ENCODE peak calls at places on chromosomes 12 and 14, in eight cellular contexts. W is mucosa of descending colon, X is fibroblast of mammary gland, N is adrenal gland, O is nephron progenitor cell, M is RWPE1, T is A549, H is thoracic aorta. K is an unnamed sample.

GRCh38 chr14:96016761-96017160 is 22.4 kb upstream of the C14orf132 start:
- DNase-seq in W (no peak), X (no peak), N (no peak), O (no peak), M (no peak), T (no peak), H (no peak), K (peak; percentile 38)

GRCh38 chr14:55438066-55438683 is 2.2 kb downstream of the TBPL2 start:
- DNase-seq in W (no peak), X (peak; percentile 75), N (no peak), O (peak; percentile 19), M (peak; percentile 64), T (peak; percentile 59), H (no peak), K (no peak)

GRCh38 chr14:71692496-71692895 is 239.7 kb upstream of the RGS6 start:
- DNase-seq in W (no peak), X (peak; percentile 55), N (no peak), O (no peak), M (no peak), T (no peak), H (no peak), K (no peak)

GRCh38 chr12:96177013-96177412 is 17.2 kb upstream of the ELK3 start:
- DNase-seq in W (no peak), X (peak; percentile 96), N (no peak), O (no peak), M (peak; percentile 55), T (no peak), H (no peak), K (no peak)

GRCh38 chr14:52926994-52927393 is 23.9 kb downstream of the FERMT2 start:
- DNase-seq in W (no peak), X (peak; percentile 69), N (no peak), O (no peak), M (no peak), T (no peak), H (no peak), K (no peak)

GRCh38 chr14:45526715-45527549 is 273.9 kb upstream of the MIS18BP1 start:
- DNase-seq in W (peak; percentile 32), X (peak; percentile 6), N (peak; percentile 64), O (peak; percentile 47), M (peak; percentile 45), T (peak; percentile 20), H (no peak), K (peak; percentile 38)

GRCh38 chr12:93509506-93509905 is 42.2 kb downstream of the MRPL42 start:
- DNase-seq in W (no peak), X (no peak), N (no peak), O (no peak), M (no peak), T (no peak), H (no peak), K (no peak)

GRCh38 chr14:96264850-96265249 is 8.8 kb downstream of the BDKRB1 start:
- DNase-seq in W (no peak), X (peak; percentile 65), N (peak; percentile 28), O (no peak), M (no peak), T (no peak), H (no peak), K (no peak)

GRCh38 chr14:69324341-69324931 is 64.5 kb downstream of the GALNT16 start:
- DNase-seq in W (no peak), X (no peak), N (no peak), O (no peak), M (no peak), T (no peak), H (no peak), K (no peak)

GRCh38 chr14:35374273-35374681 is 30.3 kb downstream of the NFKBIA start:
- DNase-seq in W (no peak), X (peak; percentile 99), N (peak; percentile 92), O (no peak), M (peak; percentile 84), T (peak; percentile 85), H (no peak), K (no peak)

GRCh38 chr12:103571286-103571685 is 15.8 kb upstream of the STAB2 start:
- DNase-seq in W (peak; percentile 46), X (no peak), N (no peak), O (peak; percentile 63), M (no peak), T (no peak), H (no peak), K (peak; percentile 44)

GRCh38 chr14:105851716-105852377 is 325.5 kb downstream of the TMEM121 start:
- DNase-seq in W (no peak), X (no peak), N (peak; percentile 31), O (no peak), M (no peak), T (no peak), H (no peak), K (no peak)

GRCh38 chr14:39055786-39056474 is 47.1 kb downstream of the SEC23A start:
- DNase-seq in W (no peak), X (no peak), N (no peak), O (no peak), M (no peak), T (no peak), H (no peak), K (no peak)

GRCh38 chr14:104799239-104799599 is 1.7 kb upstream of the ZBTB42 start:
- DNase-seq in W (no peak), X (no peak), N (no peak), O (no peak), M (no peak), T (no peak), H (no peak), K (peak; percentile 11)

GRCh38 chr12:6462234-6462995 is 8.1 kb downstream of the VAMP1 start:
- DNase-seq in W (no peak), X (no peak), N (no peak), O (no peak), M (no peak), T (no peak), H (no peak), K (no peak)

GRCh38 chr12:116808113-116808786 is 70.1 kb downstream of the RNFT2 start:
- DNase-seq in W (no peak), X (no peak), N (no peak), O (peak; percentile 7), M (no peak), T (no peak), H (no peak), K (no peak)

GRCh38 chr14:64556526-64556925 is 6.8 kb downstream of the PPP1R36 start:
- DNase-seq in W (no peak), X (peak; percentile 92), N (no peak), O (no peak), M (no peak), T (no peak), H (no peak), K (no peak)

GRCh38 chr14:99726538-99727095 is 42.5 kb downstream of the CYP46A1 start:
- DNase-seq in W (no peak), X (no peak), N (peak; percentile 18), O (no peak), M (no peak), T (no peak), H (no peak), K (no peak)

GRCh38 chr12:85626031-85626781 is 210.0 kb downstream of the RASSF9 start:
- DNase-seq in W (no peak), X (peak; percentile 87), N (no peak), O (no peak), M (peak; percentile 88), T (no peak), H (no peak), K (no peak)

GRCh38 chr12:117228239-117228638 is 38.0 kb upstream of the FBXO21 start:
- DNase-seq in W (no peak), X (peak; percentile 6), N (no peak), O (no peak), M (peak; percentile 36), T (peak; percentile 72), H (no peak), K (no peak)

GRCh38 chr14:105087963-105088811 is 23.0 kb upstream of the GPR132 start:
- DNase-seq in W (peak; percentile 72), X (peak; percentile 78), N (no peak), O (peak; percentile 83), M (peak; percentile 75), T (peak; percentile 60), H (no peak), K (peak; percentile 80)

GRCh38 chr12:69649529-69649928 is 38.8 kb upstream of the LRRC10 start:
- DNase-seq in W (no peak), X (no peak), N (no peak), O (no peak), M (no peak), T (no peak), H (no peak), K (no peak)
- TF ChIP-seq CTCF in W (no peak), X (no peak), N (no peak), O (no peak), M (no peak), T (peak; percentile 13), H (no peak), K (no peak)

DNA sequence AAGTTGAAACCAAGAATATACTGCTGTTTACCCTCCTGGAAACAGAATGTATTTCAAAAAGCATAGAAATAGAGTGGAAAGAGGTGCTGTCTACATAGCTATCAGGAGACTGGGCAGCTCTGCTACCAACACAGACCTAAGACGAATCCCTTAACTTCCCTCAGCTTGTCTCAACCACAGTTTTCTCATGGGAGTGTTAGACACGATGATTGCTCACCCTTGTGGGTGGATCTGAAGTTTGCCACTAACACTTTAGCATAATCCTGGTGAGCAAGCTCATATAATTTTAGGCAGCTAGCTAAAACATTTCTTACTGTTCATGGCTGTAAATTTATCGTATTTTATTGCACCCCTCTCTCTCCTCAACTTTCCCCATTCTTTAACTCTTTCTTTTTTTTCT is 38.5 kb downstream of the C12orf75 start:
- DNase-seq in W (no peak), X (peak; percentile 83), N (no peak), O (no peak), M (no peak), T (no peak), H (no peak), K (no peak)
- TF ChIP-seq CTCF in W (no peak), X (peak; percentile 30), N (no peak), O (no peak), M (no peak), T (no peak), H (no peak), K (no peak)

GRCh38 chr12:57522019-57522886 is at the start of gene MBD6:
- DNase-seq in W (peak; percentile 95), X (peak; percentile 90), N (peak; percentile 98), O (peak; percentile 95), M (peak; percentile 95), T (peak; percentile 96), H (peak; percentile 60), K (peak; percentile 95)
- TF ChIP-seq CTCF in W (no peak), X (no peak), N (no peak), O (no peak), M (no peak), T (peak; percentile 6), H (no peak), K (no peak)

GRCh38 chr12:55831407-55831880 is 2.1 kb upstream of the DNAJC14 start:
- DNase-seq in W (no peak), X (no peak), N (no peak), O (no peak), M (no peak), T (no peak), H (no peak), K (no peak)

GRCh38 chr12:55833056-55833455 is 3.7 kb upstream of the DNAJC14 start:
- DNase-seq in W (no peak), X (no peak), N (no peak), O (no peak), M (no peak), T (no peak), H (no peak), K (no peak)

GRCh38 chr12:55829967-55830600 is 697 bp upstream of the DNAJC14 start:
- DNase-seq in W (peak; percentile 81), X (no peak), N (peak; percentile 72), O (peak; percentile 58), M (peak; percentile 30), T (peak; percentile 28), H (no peak), K (peak; percentile 61)

GRCh38 chr12:55828357-55828756 is 1.0 kb downstream of the DNAJC14 start:
- DNase-seq in W (no peak), X (no peak), N (no peak), O (no peak), M (no peak), T (no peak), H (no peak), K (no peak)

GRCh38 chr12:55830601-55831406 is 1.4 kb upstream of the DNAJC14 start:
- DNase-seq in W (peak; percentile 85), X (peak; percentile 66), N (peak; percentile 82), O (peak; percentile 69), M (peak; percentile 42), T (peak; percentile 40), H (no peak), K (peak; percentile 76)
- TF ChIP-seq CTCF in W (no peak), X (no peak), N (no peak), O (no peak), M (no peak), T (no peak), H (no peak), K (no peak)